ENCODE peak calls at places on chromosomes 7 and 10, in six cellular contexts. Y is A549, X is transverse colon, G is HFF-Myc, Z is suprapubic skin, W is astrocyte of the spinal cord. V is an unnamed sample.

GRCh38 chr10:90775351-90776028 is 82.3 kb downstream of the HTR7 start:
- DNase-seq in G (no peak), X (peak), Z (no peak), W (peak), Y (no peak), V (no peak)

GRCh38 chr7:102064361-102065025 is 222.2 kb upstream of the SH2B2 start:
- DNase-seq in Y (peak), W (no peak), Z (no peak), G (no peak), X (peak), V (no peak)

GRCh38 chr7:141567465-141567864 is 16.3 kb downstream of the AGK start:
- DNase-seq in W (no peak), X (no peak), G (no peak), Z (no peak), Y (no peak), V (no peak)

GRCh38 chr7:30238721-30239441 is 45.5 kb upstream of the ZNRF2 start:
- DNase-seq in X (peak), W (peak), Y (no peak), G (no peak), Z (no peak), V (peak)

GRCh38 chr10:30384791-30385201 is 35.7 kb upstream of the MTPAP start:
- DNase-seq in W (peak), Z (no peak), X (no peak), Y (peak), G (no peak), V (no peak)

GRCh38 chr10:67011480-67011879 is 85.6 kb downstream of the LRRTM3 start:
- DNase-seq in Y (no peak), G (no peak), X (no peak), Z (no peak), W (no peak), V (no peak)

GRCh38 chr10:100370561-100370975 is 23.5 kb downstream of the SCD start:
- DNase-seq in Z (no peak), X (peak), Y (no peak), G (no peak), W (peak), V (no peak)

GRCh38 chr7:66267249-66267648 is 62.1 kb downstream of the TPST1 start:
- DNase-seq in Y (no peak), Z (no peak), X (no peak), W (peak), G (no peak), V (no peak)

GRCh38 chr7:46859963-46860475 is 721.9 kb downstream of the TNS3 start:
- DNase-seq in G (no peak), Y (no peak), W (peak), Z (no peak), X (no peak), V (peak)

GRCh38 chr7:140403878-140404564 is at the start of gene RAB19:
- DNase-seq in Y (no peak), G (no peak), X (peak), W (no peak), Z (no peak), V (no peak)

GRCh38 chr7:96949766-96950165 is 55.6 kb upstream of the DLX6 start:
- DNase-seq in W (peak), Z (no peak), G (no peak), X (no peak), Y (no peak), V (no peak)

GRCh38 chr10:75283150-75284096 is 47.7 kb upstream of the COMTD1 start:
- DNase-seq in W (peak), Y (no peak), G (no peak), Z (peak), X (no peak), V (no peak)

GRCh38 chr10:121590772-121591171 is 7.5 kb downstream of the FGFR2 start:
- DNase-seq in G (no peak), Z (no peak), W (no peak), Y (no peak), X (no peak), V (no peak)

GRCh38 chr7:124152859-124153692 is 120.2 kb upstream of the TMEM229A start:
- DNase-seq in Z (no peak), W (peak), X (no peak), G (no peak), Y (peak), V (no peak)

GRCh38 chr10:33950216-33950615 is 615.7 kb upstream of the NRP1 start:
- DNase-seq in G (no peak), Z (no peak), Y (no peak), X (no peak), W (no peak), V (no peak)

GRCh38 chr7:129169171-129169643 is 19.2 kb upstream of the SMO start:
- DNase-seq in W (peak), Y (no peak), X (peak), Z (no peak), G (no peak), V (peak)

GRCh38 chr7:128343554-128344430 is at the start of gene RBM28:
- DNase-seq in Z (peak), G (peak), X (peak), Y (peak), W (peak), V (peak)

GRCh38 chr10:6535365-6535764 is 44.7 kb downstream of the PRKCQ start:
- DNase-seq in Z (no peak), W (no peak), Y (no peak), X (no peak), G (no peak), V (no peak)

GRCh38 chr7:121192834-121193233 is 136.0 kb upstream of the WNT16 start:
- DNase-seq in Z (no peak), Y (no peak), G (no peak), X (no peak), W (peak), V (no peak)

GRCh38 chr10:116247701-116248100 is 25.3 kb downstream of the GFRA1 start:
- DNase-seq in X (no peak), Z (no peak), G (no peak), Y (no peak), W (no peak), V (no peak)

GRCh38 chr10:49622426-49623425 is 8.9 kb downstream of the CHAT start:
- DNase-seq in G (no peak), X (no peak), Z (peak), W (no peak), Y (no peak), V (no peak)

GRCh38 chr10:88896336-88897018 is 16.4 kb downstream of the STAMBPL1 start:
- DNase-seq in G (no peak), Z (no peak), X (peak), Y (no peak), W (no peak), V (no peak)

GRCh38 chr7:514651-515598 is 4.7 kb downstream of the PDGFA start:
- DNase-seq in Z (no peak), X (peak), Y (no peak), G (no peak), W (peak), V (no peak)

GRCh38 chr10:74096777-74097176 is 53.9 kb downstream of the AP3M1 start:
- DNase-seq in Y (no peak), W (no peak), X (no peak), G (no peak), Z (no peak), V (no peak)

GRCh38 chr7:121020652-121021051 is 32.1 kb downstream of the CPED1 start:
- DNase-seq in W (peak), G (no peak), Y (no peak), X (no peak), Z (no peak), V (no peak)

GRCh38 chr10:3460420-3461128 is 288.0 kb upstream of the PITRM1 start:
- DNase-seq in X (no peak), Z (no peak), Y (no peak), W (peak), G (no peak), V (no peak)

GRCh38 chr7:44921607-44922350 is 36.4 kb upstream of the PURB start:
- DNase-seq in Y (peak), X (peak), Z (peak), W (peak), G (peak), V (peak)

GRCh38 chr10:68550747-68551411 is 9.3 kb upstream of the TET1 start:
- DNase-seq in Y (peak), G (peak), X (peak), W (peak), Z (no peak), V (no peak)

GRCh38 chr10:27736396-27736795 is 9.2 kb downstream of the MKX start:
- DNase-seq in G (no peak), Z (no peak), Y (no peak), W (no peak), X (no peak), V (no peak)

GRCh38 chr7:157468221-157469111 is 131.7 kb downstream of the DNAJB6 start:
- DNase-seq in W (no peak), Z (peak), G (no peak), X (no peak), Y (no peak), V (no peak)

GRCh38 chr10:107915277-107915634 is 750.8 kb upstream of the SORCS1 start:
- DNase-seq in Z (no peak), X (no peak), G (no peak), Y (no peak), W (peak), V (no peak)
- H3K4me3 ChIP-seq in Z (peak), X (peak), G (peak), Y (no peak), W (peak), V (no peak)

GRCh38 chr7:100358027-100358856 is at the start of gene PILRB:
- DNase-seq in Y (no peak), W (no peak), X (no peak), G (no peak), Z (no peak), V (no peak)
- TF ChIP-seq CTCF in Y (no peak), W (peak), X (no peak), G (no peak), Z (no peak), V (no peak)

DNA sequence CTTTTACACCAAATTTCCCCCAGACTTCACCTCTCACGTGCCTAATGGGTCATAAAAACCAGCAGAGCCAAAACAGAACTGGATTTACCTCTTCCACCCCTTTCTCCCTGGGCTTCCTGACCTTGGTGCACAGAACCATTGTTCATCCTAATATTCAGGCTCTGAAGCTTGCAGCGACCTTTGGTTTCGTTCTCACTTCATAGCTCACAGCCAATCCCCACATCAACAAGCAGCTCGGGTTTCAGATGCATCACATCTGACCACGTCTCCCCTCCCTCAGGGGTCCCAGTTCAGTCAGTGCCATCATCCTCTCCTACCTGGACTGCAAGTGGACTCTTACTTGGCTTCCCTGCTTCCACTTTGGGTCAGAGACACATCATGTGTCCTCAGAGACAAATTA is 141.6 kb upstream of the DPP6 start:
- DNase-seq in G (no peak), W (no peak), Y (no peak), Z (no peak), X (no peak), V (no peak)
- H3K4me3 ChIP-seq in G (no peak), W (no peak), Y (no peak), Z (no peak), X (no peak), V (no peak)

DNA sequence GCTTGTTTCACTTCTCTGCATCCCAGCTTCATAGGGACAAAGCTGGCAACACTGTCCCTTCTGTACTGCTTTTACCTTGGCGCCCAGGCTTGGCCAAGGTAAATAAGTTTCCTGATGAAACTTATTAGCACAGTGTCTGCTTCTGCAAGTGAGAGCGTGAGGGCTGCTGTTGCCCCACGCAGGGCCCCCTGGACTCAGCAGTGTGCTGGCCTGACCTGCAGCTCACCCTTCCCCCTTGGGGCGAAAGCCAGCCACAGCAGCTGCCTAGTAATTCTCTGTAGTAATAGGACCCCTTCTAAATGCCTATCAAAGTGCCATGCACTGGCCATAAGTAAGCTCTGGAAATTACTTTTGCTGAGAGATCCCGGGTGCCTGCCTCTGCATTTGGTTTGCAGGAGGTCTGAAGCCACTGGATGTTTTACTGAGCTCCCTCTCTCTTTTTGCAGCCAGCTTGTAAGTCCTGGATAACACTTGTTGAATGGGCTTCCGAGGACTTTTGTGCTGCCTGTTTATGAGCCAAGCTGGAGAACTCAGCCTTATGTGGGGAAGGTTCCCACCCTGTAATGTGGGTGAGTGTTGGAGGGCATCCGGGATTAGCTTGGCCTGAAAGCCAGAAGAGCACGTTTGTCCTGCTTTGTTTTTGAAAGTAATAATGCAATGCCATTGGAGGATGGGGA is 294.0 kb downstream of the C7orf25 start:
- DNase-seq in Z (no peak), X (no peak), G (no peak), Y (no peak), W (peak), V (no peak)
- TF ChIP-seq CTCF in Z (no peak), X (no peak), G (no peak), Y (no peak), W (no peak), V (no peak)

GRCh38 chr7:26489404-26489803 is 197.7 kb downstream of the SNX10 start:
- DNase-seq in Z (no peak), W (no peak), G (no peak), Y (no peak), X (no peak), V (no peak)

GRCh38 chr7:26489906-26490305 is 198.2 kb downstream of the SNX10 start:
- DNase-seq in W (no peak), Y (no peak), G (no peak), Z (no peak), X (no peak), V (no peak)

GRCh38 chr7:26492816-26493215 is 201.2 kb downstream of the SNX10 start:
- DNase-seq in X (peak), Y (no peak), Z (no peak), G (no peak), W (no peak), V (no peak)

GRCh38 chr7:26493737-26494423 is 202.2 kb downstream of the SNX10 start:
- DNase-seq in Y (no peak), X (no peak), G (no peak), W (no peak), Z (no peak), V (no peak)

GRCh38 chr7:26490631-26491624 is 199.3 kb downstream of the SNX10 start:
- DNase-seq in Y (no peak), W (no peak), Z (no peak), X (peak), G (no peak), V (peak)
- H3K4me3 ChIP-seq in Y (no peak), W (no peak), Z (no peak), X (no peak), G (no peak), V (no peak)

GRCh38 chr10:80459047-80459865 is 5.1 kb downstream of the TSPAN14 start:
- DNase-seq in Y (no peak), Z (peak), W (peak), X (peak), G (peak), V (peak)
- TF ChIP-seq CTCF in Y (no peak), Z (no peak), W (peak), X (no peak), G (no peak), V (no peak)

GRCh38 chr10:86393858-86394472 is 27.4 kb upstream of the GRID1 start:
- DNase-seq in G (no peak), X (no peak), W (no peak), Z (no peak), Y (no peak), V (no peak)
- H3K4me3 ChIP-seq in G (no peak), X (no peak), W (no peak), Z (no peak), Y (no peak), V (no peak)

GRCh38 chr10:46787321-46787615 is 124.0 kb upstream of the PTPN20 start:
- DNase-seq in G (peak), Y (peak), Z (no peak), X (no peak), W (peak), V (no peak)
- TF ChIP-seq CTCF in G (no peak), Y (no peak), Z (no peak), X (no peak), W (peak), V (peak)

V was measured in psoas muscle.